ENCODE peak calls at places on chromosome 10, in eight cellular contexts. A is SHP77; D is astrocyte of the cerebellum; P is mucosa of gallbladder; L is NT2/D1; R is head of caudate nucleus; C is activated T-cell treated with anti-CD3 and anti-CD28 coated beads, Interleukin-2, amount 50 U/mL, for 72 hours; E is stimulated activated CD4-positive, alpha-beta T cell treated with anti-CD3 and anti-CD28 coated beads, Interleukin-2, amount 100 ng/mL, for 48 hours. K is an unnamed sample.

GRCh38 chr10:110644598-110645462 is 694 bp downstream of the RBM20 start:
- DNase-seq in A (no peak), D (no peak), P (no peak), L (no peak), R (no peak), C (no peak), E (no peak), K (no peak)

GRCh38 chr10:14879055-14879800 is 562 bp downstream of the SUV39H2 start:
- DNase-seq in A (peak; percentile 12), D (no peak), P (no peak), L (no peak), R (peak; percentile 22), C (peak; percentile 41), E (peak; percentile 28), K (peak; percentile 6)

GRCh38 chr10:102004376-102004775 is 51.6 kb downstream of the ARMH3 start:
- DNase-seq in A (no peak), D (no peak), P (no peak), L (no peak), R (no peak), C (no peak), E (no peak), K (peak; percentile 83)

GRCh38 chr10:132434405-132435005 is 37.5 kb downstream of the PWWP2B start:
- DNase-seq in A (peak; percentile 61), D (no peak), P (no peak), L (no peak), R (no peak), C (peak; percentile 64), E (peak; percentile 56), K (no peak)

GRCh38 chr10:8055420-8056349 is 1.2 kb downstream of the GATA3 start:
- DNase-seq in A (no peak), D (no peak), P (no peak), L (no peak), R (no peak), C (peak; percentile 64), E (no peak), K (no peak)

GRCh38 chr10:5628798-5629788 is 37.3 kb downstream of the ASB13 start:
- DNase-seq in A (no peak), D (peak; percentile 63), P (no peak), L (no peak), R (no peak), C (peak; percentile 27), E (no peak), K (no peak)

GRCh38 chr10:77974396-77975074 is 48.0 kb upstream of the DLG5 start:
- DNase-seq in A (no peak), D (peak; percentile 41), P (peak; percentile 41), L (peak; percentile 57), R (no peak), C (no peak), E (no peak), K (no peak)

GRCh38 chr10:7432884-7433726 is 22.3 kb upstream of the SFMBT2 start:
- DNase-seq in A (peak; percentile 94), D (no peak), P (no peak), L (no peak), R (no peak), C (no peak), E (no peak), K (no peak)

GRCh38 chr10:6497524-6498140 is 82.4 kb downstream of the PRKCQ start:
- DNase-seq in A (no peak), D (no peak), P (no peak), L (no peak), R (no peak), C (no peak), E (no peak), K (no peak)

GRCh38 chr10:79241990-79242619 is 105.2 kb upstream of the PPIF start:
- DNase-seq in A (no peak), D (no peak), P (no peak), L (no peak), R (peak; percentile 54), C (peak; percentile 67), E (peak; percentile 59), K (no peak)

GRCh38 chr10:88881922-88882645 is 2.0 kb downstream of the STAMBPL1 start:
- DNase-seq in A (no peak), D (no peak), P (no peak), L (no peak), R (no peak), C (no peak), E (no peak), K (no peak)

GRCh38 chr10:31034041-31034918 is 2.6 kb upstream of the ZNF438 start:
- DNase-seq in A (no peak), D (peak; percentile 85), P (no peak), L (no peak), R (no peak), C (no peak), E (no peak), K (no peak)

GRCh38 chr10:48255722-48256121 is 18.8 kb downstream of the FRMPD2 start:
- DNase-seq in A (no peak), D (no peak), P (no peak), L (no peak), R (no peak), C (no peak), E (no peak), K (no peak)

GRCh38 chr10:117112220-117112619 is 25.9 kb downstream of the VAX1 start:
- DNase-seq in A (peak; percentile 7), D (no peak), P (no peak), L (no peak), R (no peak), C (no peak), E (no peak), K (no peak)